ENCODE peak calls at places on chromosomes 12 and 14, in seven cellular contexts. One of them, this sample, is unnamed.

GRCh38 chr12:981956-982355 is 9.1 kb upstream of the ERC1 start:
- DNase-seq in heart left ventricle: no peak
- DNase-seq in A549: no peak
- DNase-seq in CD4-positive, alpha-beta T cell: no peak
- DNase-seq in heart right ventricle: no peak
- DNase-seq in CD8-positive, alpha-beta T cell: no peak
- DNase-seq in ascending aorta: no peak
- DNase-seq in this sample: no peak

GRCh38 chr14:75280448-75280830 is 1.8 kb downstream of the FOS start:
- DNase-seq in CD4-positive, alpha-beta T cell: no peak
- DNase-seq in heart right ventricle: no peak
- DNase-seq in heart left ventricle: no peak
- DNase-seq in CD8-positive, alpha-beta T cell: no peak
- DNase-seq in A549: no peak
- DNase-seq in ascending aorta: no peak
- DNase-seq in this sample: no peak

GRCh38 chr12:6959376-6960290 is 8.5 kb downstream of the PTPN6 start:
- DNase-seq in CD4-positive, alpha-beta T cell: no peak
- DNase-seq in A549: no peak
- DNase-seq in ascending aorta: peak; percentile 63
- DNase-seq in CD8-positive, alpha-beta T cell: no peak
- DNase-seq in heart left ventricle: no peak
- DNase-seq in heart right ventricle: peak; percentile 65
- DNase-seq in this sample: no peak

GRCh38 chr12:57614178-57614947 is 3.1 kb downstream of the ARHGEF25 start:
- DNase-seq in heart right ventricle: peak; percentile 75
- DNase-seq in CD4-positive, alpha-beta T cell: no peak
- DNase-seq in ascending aorta: no peak
- DNase-seq in heart left ventricle: peak; percentile 67
- DNase-seq in A549: peak; percentile 68
- DNase-seq in CD8-positive, alpha-beta T cell: no peak
- DNase-seq in this sample: peak; percentile 72

GRCh38 chr14:61570188-61570960 is 124.9 kb upstream of the HIF1A start:
- DNase-seq in CD8-positive, alpha-beta T cell: no peak
- DNase-seq in CD4-positive, alpha-beta T cell: no peak
- DNase-seq in ascending aorta: peak; percentile 62
- DNase-seq in heart right ventricle: no peak
- DNase-seq in A549: no peak
- DNase-seq in heart left ventricle: no peak
- DNase-seq in this sample: no peak

GRCh38 chr14:55432628-55433027 is 7.8 kb downstream of the TBPL2 start:
- DNase-seq in ascending aorta: no peak
- DNase-seq in CD8-positive, alpha-beta T cell: no peak
- DNase-seq in CD4-positive, alpha-beta T cell: no peak
- DNase-seq in heart right ventricle: no peak
- DNase-seq in A549: no peak
- DNase-seq in heart left ventricle: no peak
- DNase-seq in this sample: no peak

GRCh38 chr14:21496453-21496852 is 14.7 kb downstream of the METTL3 start:
- DNase-seq in A549: no peak
- DNase-seq in CD8-positive, alpha-beta T cell: no peak
- DNase-seq in heart right ventricle: no peak
- DNase-seq in heart left ventricle: no peak
- DNase-seq in ascending aorta: no peak
- DNase-seq in CD4-positive, alpha-beta T cell: no peak
- DNase-seq in this sample: no peak

GRCh38 chr12:42759622-42760273 is 170.2 kb upstream of the PRICKLE1 start:
- DNase-seq in ascending aorta: peak; percentile 77
- DNase-seq in heart right ventricle: peak; percentile 67
- DNase-seq in A549: no peak
- DNase-seq in CD8-positive, alpha-beta T cell: no peak
- DNase-seq in CD4-positive, alpha-beta T cell: no peak
- DNase-seq in heart left ventricle: peak; percentile 69
- DNase-seq in this sample: peak; percentile 80

GRCh38 chr12:58321414-58321813 is 380.0 kb downstream of the ATP23 start:
- DNase-seq in ascending aorta: no peak
- DNase-seq in A549: no peak
- DNase-seq in heart right ventricle: no peak
- DNase-seq in CD8-positive, alpha-beta T cell: no peak
- DNase-seq in CD4-positive, alpha-beta T cell: no peak
- DNase-seq in heart left ventricle: no peak
- DNase-seq in this sample: no peak

GRCh38 chr14:62062645-62063044 is 300.4 kb downstream of the SNAPC1 start:
- DNase-seq in A549: no peak
- DNase-seq in heart left ventricle: no peak
- DNase-seq in heart right ventricle: no peak
- DNase-seq in CD4-positive, alpha-beta T cell: no peak
- DNase-seq in CD8-positive, alpha-beta T cell: no peak
- DNase-seq in ascending aorta: no peak
- DNase-seq in this sample: no peak

GRCh38 chr12:70664463-70664862 is 27.2 kb upstream of the PTPRB start:
- DNase-seq in A549: no peak
- DNase-seq in CD4-positive, alpha-beta T cell: no peak
- DNase-seq in ascending aorta: no peak
- DNase-seq in CD8-positive, alpha-beta T cell: no peak
- DNase-seq in heart left ventricle: no peak
- DNase-seq in heart right ventricle: no peak
- DNase-seq in this sample: no peak

GRCh38 chr14:69451941-69452340 is 32.6 kb upstream of the PLEKHD1 start:
- DNase-seq in ascending aorta: no peak
- DNase-seq in CD4-positive, alpha-beta T cell: no peak
- DNase-seq in A549: no peak
- DNase-seq in heart left ventricle: no peak
- DNase-seq in heart right ventricle: no peak
- DNase-seq in CD8-positive, alpha-beta T cell: no peak
- DNase-seq in this sample: no peak

GRCh38 chr12:119592232-119592631 is 1.3 kb upstream of the TMEM233 start:
- DNase-seq in heart right ventricle: no peak
- DNase-seq in heart left ventricle: no peak
- DNase-seq in ascending aorta: no peak
- DNase-seq in CD8-positive, alpha-beta T cell: no peak
- DNase-seq in CD4-positive, alpha-beta T cell: no peak
- DNase-seq in A549: no peak
- DNase-seq in this sample: no peak

GRCh38 chr12:69417741-69418167 is 52.4 kb upstream of the FRS2 start:
- DNase-seq in heart left ventricle: no peak
- DNase-seq in A549: no peak
- DNase-seq in CD4-positive, alpha-beta T cell: no peak
- DNase-seq in CD8-positive, alpha-beta T cell: no peak
- DNase-seq in ascending aorta: no peak
- DNase-seq in heart right ventricle: no peak
- DNase-seq in this sample: no peak

GRCh38 chr12:74292351-74293194 is 245.1 kb upstream of the ATXN7L3B start:
- DNase-seq in heart right ventricle: no peak
- DNase-seq in A549: no peak
- DNase-seq in CD4-positive, alpha-beta T cell: no peak
- DNase-seq in ascending aorta: no peak
- DNase-seq in heart left ventricle: peak; percentile 61
- DNase-seq in CD8-positive, alpha-beta T cell: no peak
- DNase-seq in this sample: no peak

GRCh38 chr14:71121711-71122110 is 214.5 kb downstream of the PCNX1 start:
- DNase-seq in heart right ventricle: no peak
- DNase-seq in CD8-positive, alpha-beta T cell: no peak
- DNase-seq in A549: no peak
- DNase-seq in ascending aorta: no peak
- DNase-seq in CD4-positive, alpha-beta T cell: no peak
- DNase-seq in heart left ventricle: no peak
- DNase-seq in this sample: no peak

DNA sequence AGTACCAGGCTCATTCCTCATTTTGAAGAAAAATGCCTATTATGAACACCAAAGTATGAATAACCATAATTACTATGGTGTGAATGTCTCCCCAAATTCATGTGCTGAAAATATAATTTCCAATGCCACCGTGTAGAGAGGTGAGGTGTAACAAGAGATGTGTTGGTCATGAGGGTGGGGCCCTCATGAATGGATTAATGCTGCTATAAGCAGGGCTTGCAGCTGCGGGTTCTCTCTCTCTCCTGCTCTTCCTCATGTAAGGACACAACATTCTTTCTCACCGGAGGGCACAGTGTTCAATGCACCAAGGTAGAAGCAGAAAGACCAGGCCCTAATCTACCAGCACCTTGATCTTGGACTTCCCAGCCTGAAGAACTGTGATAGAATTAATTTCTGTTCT is 70.0 kb downstream of the TMTC1 start:
- DNase-seq in heart right ventricle: no peak
- DNase-seq in A549: no peak
- DNase-seq in ascending aorta: no peak
- DNase-seq in CD8-positive, alpha-beta T cell: no peak
- DNase-seq in CD4-positive, alpha-beta T cell: no peak
- DNase-seq in heart left ventricle: no peak
- DNase-seq in this sample: no peak
- H3K27ac ChIP-seq in heart right ventricle: no peak overlapping the region
- H3K27ac ChIP-seq in A549: no peak overlapping the region
- H3K27ac ChIP-seq in ascending aorta: peak overlapping the region; percentile 62
- H3K27ac ChIP-seq in CD8-positive, alpha-beta T cell: no peak overlapping the region
- H3K27ac ChIP-seq in CD4-positive, alpha-beta T cell: no peak overlapping the region
- H3K27ac ChIP-seq in heart left ventricle: peak overlapping the region; percentile 20
- H3K27ac ChIP-seq in this sample: peak overlapping the region; percentile 62

DNA sequence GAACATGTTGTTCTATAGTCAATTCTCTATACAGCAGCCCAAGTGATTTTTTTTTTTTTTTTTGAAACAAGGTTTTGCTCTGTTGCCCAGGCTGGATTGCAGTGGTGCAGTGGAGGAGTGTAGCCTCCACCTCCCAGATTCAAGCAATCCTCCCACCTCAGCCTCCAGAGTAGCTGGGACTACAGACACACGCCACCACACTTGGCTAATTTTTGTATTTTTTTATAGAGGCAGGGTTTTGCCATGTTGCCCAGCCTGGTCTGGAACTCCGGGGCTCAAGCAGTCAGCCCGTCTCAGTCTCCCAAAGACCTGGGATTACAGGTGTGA is 111.8 kb downstream of the DPF3 start:
- DNase-seq in A549: no peak
- DNase-seq in ascending aorta: no peak
- DNase-seq in heart left ventricle: no peak
- DNase-seq in CD8-positive, alpha-beta T cell: no peak
- DNase-seq in CD4-positive, alpha-beta T cell: no peak
- DNase-seq in heart right ventricle: no peak
- DNase-seq in this sample: no peak
- TF ChIP-seq CTCF in A549: no peak
- TF ChIP-seq CTCF in ascending aorta: no peak
- TF ChIP-seq CTCF in heart left ventricle: no peak
- TF ChIP-seq CTCF in CD8-positive, alpha-beta T cell: no peak
- TF ChIP-seq CTCF in CD4-positive, alpha-beta T cell: no peak
- TF ChIP-seq CTCF in heart right ventricle: no peak
- TF ChIP-seq CTCF in this sample: no peak

DNA sequence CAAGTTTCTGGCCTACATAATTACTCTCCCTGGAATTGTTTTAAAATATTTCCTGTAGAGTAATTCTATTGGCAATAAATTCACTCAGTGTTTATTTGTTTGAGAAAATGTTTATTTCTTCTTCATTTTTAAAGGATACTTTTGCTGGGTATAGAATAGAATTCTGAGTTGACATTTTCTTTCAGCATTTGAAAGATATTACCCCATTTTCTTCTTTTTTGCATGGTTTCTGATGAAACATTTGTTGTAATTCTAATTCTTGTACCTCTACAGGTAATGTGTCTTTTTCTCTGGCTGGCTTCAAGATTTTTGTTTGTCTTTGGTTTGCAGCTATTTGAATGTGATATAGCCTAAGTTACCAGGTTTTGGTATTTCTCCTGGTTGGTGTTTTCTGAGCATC is 25.1 kb upstream of the ATF7IP start:
- DNase-seq in heart left ventricle: no peak
- DNase-seq in ascending aorta: no peak
- DNase-seq in CD4-positive, alpha-beta T cell: no peak
- DNase-seq in CD8-positive, alpha-beta T cell: no peak
- DNase-seq in A549: no peak
- DNase-seq in heart right ventricle: no peak
- DNase-seq in this sample: no peak
- H3K9me3 ChIP-seq in heart left ventricle: peaks cover 57% of the 10 kb centered on the region
- H3K9me3 ChIP-seq in ascending aorta: peaks cover 21% of the 10 kb centered on the region
- H3K9me3 ChIP-seq in CD4-positive, alpha-beta T cell: peaks cover 22% of the 10 kb centered on the region
- H3K9me3 ChIP-seq in CD8-positive, alpha-beta T cell: peaks cover 9% of the 10 kb centered on the region
- H3K9me3 ChIP-seq in A549: peaks cover 28% of the 10 kb centered on the region
- H3K9me3 ChIP-seq in heart right ventricle: peaks cover 46% of the 10 kb centered on the region
- H3K9me3 ChIP-seq in this sample: peaks cover 17% of the 10 kb centered on the region

DNA sequence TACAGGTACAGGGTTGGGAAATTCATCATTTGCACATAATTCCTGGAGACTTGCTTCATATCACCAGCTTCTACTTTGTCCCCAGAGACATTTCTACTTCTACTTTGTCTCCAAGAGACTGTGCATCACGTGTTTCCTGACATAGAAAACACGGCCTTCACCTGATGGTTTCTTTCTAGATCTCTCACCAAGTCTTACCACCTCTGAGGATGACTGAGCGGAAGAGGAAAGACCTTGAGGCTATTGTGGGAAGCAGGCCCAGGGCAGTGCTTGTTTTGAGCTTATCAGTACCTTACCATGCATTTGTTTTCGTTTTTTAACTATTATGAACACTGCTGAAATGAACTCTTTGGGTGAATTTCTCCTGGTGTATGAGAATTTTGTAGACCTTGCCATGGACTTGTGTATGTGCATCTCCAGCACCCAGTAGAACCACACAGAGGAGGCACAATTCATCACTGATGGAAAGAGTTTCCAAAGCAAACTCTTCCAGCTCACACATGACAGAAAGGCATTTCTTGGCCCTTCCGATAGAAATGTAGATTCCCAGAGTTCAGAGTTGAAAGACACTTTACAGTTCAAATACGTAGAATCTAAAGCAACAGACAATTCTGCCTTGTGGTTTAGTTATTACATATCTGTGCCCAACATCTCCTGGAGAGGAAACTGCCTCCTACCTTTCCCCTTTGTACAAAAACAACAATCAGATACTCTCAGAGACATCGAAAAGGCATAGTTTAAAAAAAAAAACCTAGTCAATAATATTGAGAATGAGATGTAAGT is 434.7 kb downstream of the FUT8 start:
- DNase-seq in CD4-positive, alpha-beta T cell: peak; percentile 66
- DNase-seq in ascending aorta: no peak
- DNase-seq in heart left ventricle: no peak
- DNase-seq in heart right ventricle: no peak
- DNase-seq in CD8-positive, alpha-beta T cell: peak; percentile 41
- DNase-seq in A549: no peak
- DNase-seq in this sample: no peak
- H3K27ac ChIP-seq in CD4-positive, alpha-beta T cell: peak overlapping the region; percentile 83
- H3K27ac ChIP-seq in ascending aorta: no peak overlapping the region
- H3K27ac ChIP-seq in heart left ventricle: no peak overlapping the region
- H3K27ac ChIP-seq in heart right ventricle: no peak overlapping the region
- H3K27ac ChIP-seq in CD8-positive, alpha-beta T cell: peak overlapping the region; percentile 57
- H3K27ac ChIP-seq in A549: no peak overlapping the region
- H3K27ac ChIP-seq in this sample: no peak overlapping the region

GRCh38 chr14:47442206-47442605 is 233.2 kb downstream of the MDGA2 start:
- DNase-seq in heart left ventricle: no peak
- DNase-seq in CD4-positive, alpha-beta T cell: no peak
- DNase-seq in A549: peak; percentile 52
- DNase-seq in CD8-positive, alpha-beta T cell: no peak
- DNase-seq in ascending aorta: no peak
- DNase-seq in heart right ventricle: peak; percentile 5
- DNase-seq in this sample: no peak
- TF ChIP-seq CTCF in heart left ventricle: no peak
- TF ChIP-seq CTCF in CD4-positive, alpha-beta T cell: no peak
- TF ChIP-seq CTCF in A549: no peak
- TF ChIP-seq CTCF in CD8-positive, alpha-beta T cell: no peak
- TF ChIP-seq CTCF in ascending aorta: no peak
- TF ChIP-seq CTCF in heart right ventricle: no peak
- TF ChIP-seq CTCF in this sample: no peak

GRCh38 chr12:10358131-10358530 is 31.7 kb downstream of the KLRK1 start:
- DNase-seq in A549: no peak
- DNase-seq in heart right ventricle: no peak
- DNase-seq in CD8-positive, alpha-beta T cell: no peak
- DNase-seq in heart left ventricle: no peak
- DNase-seq in ascending aorta: no peak
- DNase-seq in CD4-positive, alpha-beta T cell: no peak
- DNase-seq in this sample: no peak
- H3K9me3 ChIP-seq in A549: no peaks in the 10 kb centered on the region
- H3K9me3 ChIP-seq in heart right ventricle: no peaks in the 10 kb centered on the region
- H3K9me3 ChIP-seq in CD8-positive, alpha-beta T cell: no peaks in the 10 kb centered on the region
- H3K9me3 ChIP-seq in heart left ventricle: no peaks in the 10 kb centered on the region
- H3K9me3 ChIP-seq in ascending aorta: no peaks in the 10 kb centered on the region
- H3K9me3 ChIP-seq in CD4-positive, alpha-beta T cell: no peaks in the 10 kb centered on the region
- H3K9me3 ChIP-seq in this sample: no peaks in the 10 kb centered on the region

This sample was measured in tibial artery.